ENCODE peak calls at places on chromosomes 1 and 21, in ten cellular contexts. One of them, this sample, is unnamed.

GRCh38 chr1:32870615-32871363 is at the start of gene FNDC5:
- DNase-seq in transverse colon: no peak
- DNase-seq in AG09309: no peak
- DNase-seq in body of pancreas: peak
- DNase-seq in dorsolateral prefrontal cortex: no peak
- DNase-seq in neural crest cell: peak
- DNase-seq in fibroblast of mammary gland: no peak
- DNase-seq in A549: no peak
- DNase-seq in AG10803: no peak
- DNase-seq in epithelial cell of proximal tubule: no peak
- DNase-seq in this sample: no peak

GRCh38 chr21:32741336-32741735 is 13.5 kb upstream of the SYNJ1 start:
- DNase-seq in transverse colon: no peak
- DNase-seq in AG09309: no peak
- DNase-seq in body of pancreas: no peak
- DNase-seq in dorsolateral prefrontal cortex: no peak
- DNase-seq in neural crest cell: no peak
- DNase-seq in fibroblast of mammary gland: no peak
- DNase-seq in A549: no peak
- DNase-seq in AG10803: no peak
- DNase-seq in epithelial cell of proximal tubule: no peak
- DNase-seq in this sample: no peak

GRCh38 chr1:238141295-238141694 is 250.6 kb upstream of the ZP4 start:
- DNase-seq in transverse colon: no peak
- DNase-seq in AG09309: no peak
- DNase-seq in body of pancreas: no peak
- DNase-seq in dorsolateral prefrontal cortex: no peak
- DNase-seq in neural crest cell: no peak
- DNase-seq in fibroblast of mammary gland: no peak
- DNase-seq in A549: no peak
- DNase-seq in AG10803: no peak
- DNase-seq in epithelial cell of proximal tubule: no peak
- DNase-seq in this sample: no peak

GRCh38 chr1:202162049-202162417 is 1.6 kb upstream of the PTPN7 start:
- DNase-seq in transverse colon: peak
- DNase-seq in AG09309: no peak
- DNase-seq in body of pancreas: no peak
- DNase-seq in dorsolateral prefrontal cortex: no peak
- DNase-seq in neural crest cell: no peak
- DNase-seq in fibroblast of mammary gland: no peak
- DNase-seq in A549: no peak
- DNase-seq in AG10803: no peak
- DNase-seq in epithelial cell of proximal tubule: no peak
- DNase-seq in this sample: no peak

GRCh38 chr1:153532769-153533599 is 2.8 kb downstream of the S100A6 start:
- DNase-seq in transverse colon: peak
- DNase-seq in AG09309: peak
- DNase-seq in body of pancreas: peak
- DNase-seq in dorsolateral prefrontal cortex: peak
- DNase-seq in neural crest cell: peak
- DNase-seq in fibroblast of mammary gland: peak
- DNase-seq in A549: peak
- DNase-seq in AG10803: peak
- DNase-seq in epithelial cell of proximal tubule: no peak
- DNase-seq in this sample: peak

GRCh38 chr1:9331558-9332346 is 39.1 kb downstream of the SPSB1 start:
- DNase-seq in transverse colon: peak
- DNase-seq in AG09309: no peak
- DNase-seq in body of pancreas: no peak
- DNase-seq in dorsolateral prefrontal cortex: no peak
- DNase-seq in neural crest cell: no peak
- DNase-seq in fibroblast of mammary gland: peak
- DNase-seq in A549: peak
- DNase-seq in AG10803: peak
- DNase-seq in epithelial cell of proximal tubule: no peak
- DNase-seq in this sample: no peak

GRCh38 chr1:202264300-202265075 is 70.9 kb downstream of the LGR6 start:
- DNase-seq in transverse colon: no peak
- DNase-seq in AG09309: no peak
- DNase-seq in body of pancreas: no peak
- DNase-seq in dorsolateral prefrontal cortex: peak
- DNase-seq in neural crest cell: no peak
- DNase-seq in fibroblast of mammary gland: no peak
- DNase-seq in A549: no peak
- DNase-seq in AG10803: peak
- DNase-seq in epithelial cell of proximal tubule: no peak
- DNase-seq in this sample: no peak

GRCh38 chr1:103266036-103266435 is 157.7 kb upstream of the COL11A1 start:
- DNase-seq in transverse colon: no peak
- DNase-seq in AG09309: no peak
- DNase-seq in body of pancreas: no peak
- DNase-seq in dorsolateral prefrontal cortex: no peak
- DNase-seq in neural crest cell: no peak
- DNase-seq in fibroblast of mammary gland: no peak
- DNase-seq in A549: no peak
- DNase-seq in AG10803: peak
- DNase-seq in epithelial cell of proximal tubule: no peak
- DNase-seq in this sample: peak

GRCh38 chr1:187264995-187265602 is 436.4 kb downstream of the PLA2G4A start:
- DNase-seq in transverse colon: no peak
- DNase-seq in AG09309: no peak
- DNase-seq in body of pancreas: peak
- DNase-seq in dorsolateral prefrontal cortex: peak
- DNase-seq in neural crest cell: peak
- DNase-seq in fibroblast of mammary gland: peak
- DNase-seq in A549: peak
- DNase-seq in AG10803: peak
- DNase-seq in epithelial cell of proximal tubule: peak
- DNase-seq in this sample: peak

DNA sequence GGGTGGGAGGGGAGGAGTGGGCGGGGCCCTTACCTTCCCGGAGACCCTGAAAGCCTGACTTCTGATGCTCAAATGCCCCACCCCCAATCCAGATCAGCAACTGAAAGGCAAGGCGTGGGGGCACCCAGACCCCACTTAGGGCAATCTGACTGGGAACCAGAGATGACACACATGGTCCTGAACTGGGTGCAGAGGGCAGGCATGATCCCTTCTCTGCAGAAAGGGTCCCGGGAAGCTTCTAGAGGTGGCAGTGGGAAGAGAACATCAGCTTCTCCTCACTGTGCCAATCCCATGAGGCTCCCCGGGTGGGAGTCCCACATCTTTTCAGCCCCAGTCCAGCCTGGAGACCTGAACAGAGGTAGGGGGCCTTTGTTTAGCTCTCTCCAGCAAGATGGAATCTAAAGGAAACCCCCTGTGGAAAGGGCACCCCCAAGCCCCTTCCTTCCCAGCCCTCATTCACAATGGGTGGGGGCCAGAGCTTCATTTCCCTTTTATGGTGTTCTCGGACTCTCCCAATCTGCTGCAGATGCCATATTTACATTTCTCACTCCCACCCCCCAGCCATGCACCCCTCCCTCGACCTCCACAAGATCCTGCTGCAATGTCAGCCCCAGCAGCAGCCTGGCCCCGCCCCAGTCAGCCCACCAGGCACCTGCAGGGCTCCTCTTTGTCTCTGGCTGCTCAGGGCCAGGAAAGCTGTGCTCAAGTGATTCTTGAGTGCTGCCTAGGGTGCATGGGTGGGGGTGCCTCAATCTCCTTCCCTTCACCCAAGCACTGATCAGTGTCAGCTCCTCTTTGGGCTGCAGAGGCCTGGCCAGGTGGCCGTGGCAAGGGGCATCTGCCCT is 2.0 kb downstream of the KIF21B start:
- DNase-seq in transverse colon: peak
- DNase-seq in AG09309: no peak
- DNase-seq in body of pancreas: no peak
- DNase-seq in dorsolateral prefrontal cortex: no peak
- DNase-seq in neural crest cell: no peak
- DNase-seq in fibroblast of mammary gland: no peak
- DNase-seq in A549: no peak
- DNase-seq in AG10803: no peak
- DNase-seq in epithelial cell of proximal tubule: no peak
- DNase-seq in this sample: no peak
- TF ChIP-seq CTCF in transverse colon: no peak
- TF ChIP-seq CTCF in AG09309: no peak
- TF ChIP-seq CTCF in body of pancreas: no peak
- TF ChIP-seq CTCF in dorsolateral prefrontal cortex: no peak
- TF ChIP-seq CTCF in neural crest cell: no peak
- TF ChIP-seq CTCF in fibroblast of mammary gland: no peak
- TF ChIP-seq CTCF in A549: no peak
- TF ChIP-seq CTCF in AG10803: no peak
- TF ChIP-seq CTCF in epithelial cell of proximal tubule: no peak
- TF ChIP-seq CTCF in this sample: no peak

GRCh38 chr1:46247433-46248121 is at the start of gene RAD54L:
- DNase-seq in transverse colon: peak
- DNase-seq in AG09309: peak
- DNase-seq in body of pancreas: peak
- DNase-seq in dorsolateral prefrontal cortex: peak
- DNase-seq in neural crest cell: peak
- DNase-seq in fibroblast of mammary gland: peak
- DNase-seq in A549: peak
- DNase-seq in AG10803: peak
- DNase-seq in epithelial cell of proximal tubule: peak
- DNase-seq in this sample: peak

GRCh38 chr1:46242918-46243317 is 4.6 kb upstream of the RAD54L start:
- DNase-seq in transverse colon: no peak
- DNase-seq in AG09309: no peak
- DNase-seq in body of pancreas: no peak
- DNase-seq in dorsolateral prefrontal cortex: no peak
- DNase-seq in neural crest cell: no peak
- DNase-seq in fibroblast of mammary gland: no peak
- DNase-seq in A549: no peak
- DNase-seq in AG10803: no peak
- DNase-seq in epithelial cell of proximal tubule: no peak
- DNase-seq in this sample: no peak

GRCh38 chr1:46246548-46247432 is 773 bp upstream of the RAD54L start:
- DNase-seq in transverse colon: peak
- DNase-seq in AG09309: no peak
- DNase-seq in body of pancreas: no peak
- DNase-seq in dorsolateral prefrontal cortex: peak
- DNase-seq in neural crest cell: no peak
- DNase-seq in fibroblast of mammary gland: peak
- DNase-seq in A549: peak
- DNase-seq in AG10803: peak
- DNase-seq in epithelial cell of proximal tubule: no peak
- DNase-seq in this sample: peak

GRCh38 chr1:46248122-46248920 is 758 bp downstream of the RAD54L start:
- DNase-seq in transverse colon: peak
- DNase-seq in AG09309: no peak
- DNase-seq in body of pancreas: peak
- DNase-seq in dorsolateral prefrontal cortex: no peak
- DNase-seq in neural crest cell: peak
- DNase-seq in fibroblast of mammary gland: peak
- DNase-seq in A549: peak
- DNase-seq in AG10803: no peak
- DNase-seq in epithelial cell of proximal tubule: no peak
- DNase-seq in this sample: no peak

DNA sequence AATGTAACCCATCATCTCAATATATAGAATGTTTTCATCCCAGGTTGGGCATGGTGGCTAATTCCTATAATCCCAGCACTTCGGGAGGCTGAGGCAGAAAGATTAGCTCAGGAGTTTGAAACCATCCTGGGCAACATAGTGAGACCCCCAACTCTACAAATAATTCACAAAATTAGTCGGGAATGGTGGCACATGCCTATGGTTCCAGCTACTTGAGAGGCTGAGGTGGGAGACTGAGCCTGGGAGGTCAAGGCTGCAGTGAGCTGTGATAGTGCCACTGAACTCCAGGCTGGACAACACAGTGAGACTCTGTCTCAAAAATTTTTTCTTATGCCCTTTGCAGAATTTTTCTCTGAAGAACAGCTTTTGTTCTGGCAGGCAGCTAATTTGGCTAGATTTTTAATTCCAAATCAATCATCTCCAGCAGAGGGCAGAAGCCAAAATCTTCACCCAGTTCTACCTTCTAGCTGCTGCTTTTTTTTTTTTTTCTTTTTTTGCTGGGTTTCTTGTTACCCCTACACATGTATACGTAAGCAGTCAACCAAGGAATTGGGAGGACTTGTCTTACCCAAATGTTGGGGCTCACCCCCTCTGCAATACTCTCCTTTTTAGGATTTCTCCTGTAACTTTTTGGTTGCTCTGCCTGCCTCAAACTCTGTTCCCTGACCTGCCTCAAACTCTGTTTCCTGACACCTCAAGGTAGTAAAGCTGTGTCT is 2.7 kb upstream of the RAD54L start:
- DNase-seq in transverse colon: no peak
- DNase-seq in AG09309: no peak
- DNase-seq in body of pancreas: no peak
- DNase-seq in dorsolateral prefrontal cortex: no peak
- DNase-seq in neural crest cell: no peak
- DNase-seq in fibroblast of mammary gland: peak
- DNase-seq in A549: peak
- DNase-seq in AG10803: peak
- DNase-seq in epithelial cell of proximal tubule: no peak
- DNase-seq in this sample: peak
- TF ChIP-seq CTCF in transverse colon: no peak
- TF ChIP-seq CTCF in AG09309: peak
- TF ChIP-seq CTCF in body of pancreas: no peak
- TF ChIP-seq CTCF in dorsolateral prefrontal cortex: peak
- TF ChIP-seq CTCF in neural crest cell: peak
- TF ChIP-seq CTCF in fibroblast of mammary gland: peak
- TF ChIP-seq CTCF in A549: peak
- TF ChIP-seq CTCF in AG10803: peak
- TF ChIP-seq CTCF in epithelial cell of proximal tubule: peak
- TF ChIP-seq CTCF in this sample: peak

GRCh38 chr1:239868117-239868516 is 223.6 kb upstream of the FMN2 start:
- DNase-seq in transverse colon: no peak
- DNase-seq in AG09309: no peak
- DNase-seq in body of pancreas: no peak
- DNase-seq in dorsolateral prefrontal cortex: no peak
- DNase-seq in neural crest cell: no peak
- DNase-seq in fibroblast of mammary gland: no peak
- DNase-seq in A549: no peak
- DNase-seq in AG10803: no peak
- DNase-seq in epithelial cell of proximal tubule: no peak
- DNase-seq in this sample: no peak
- TF ChIP-seq CTCF in transverse colon: no peak
- TF ChIP-seq CTCF in AG09309: no peak
- TF ChIP-seq CTCF in body of pancreas: no peak
- TF ChIP-seq CTCF in dorsolateral prefrontal cortex: peak
- TF ChIP-seq CTCF in neural crest cell: no peak
- TF ChIP-seq CTCF in fibroblast of mammary gland: no peak
- TF ChIP-seq CTCF in A549: no peak
- TF ChIP-seq CTCF in AG10803: no peak
- TF ChIP-seq CTCF in epithelial cell of proximal tubule: peak
- TF ChIP-seq CTCF in this sample: no peak

DNA sequence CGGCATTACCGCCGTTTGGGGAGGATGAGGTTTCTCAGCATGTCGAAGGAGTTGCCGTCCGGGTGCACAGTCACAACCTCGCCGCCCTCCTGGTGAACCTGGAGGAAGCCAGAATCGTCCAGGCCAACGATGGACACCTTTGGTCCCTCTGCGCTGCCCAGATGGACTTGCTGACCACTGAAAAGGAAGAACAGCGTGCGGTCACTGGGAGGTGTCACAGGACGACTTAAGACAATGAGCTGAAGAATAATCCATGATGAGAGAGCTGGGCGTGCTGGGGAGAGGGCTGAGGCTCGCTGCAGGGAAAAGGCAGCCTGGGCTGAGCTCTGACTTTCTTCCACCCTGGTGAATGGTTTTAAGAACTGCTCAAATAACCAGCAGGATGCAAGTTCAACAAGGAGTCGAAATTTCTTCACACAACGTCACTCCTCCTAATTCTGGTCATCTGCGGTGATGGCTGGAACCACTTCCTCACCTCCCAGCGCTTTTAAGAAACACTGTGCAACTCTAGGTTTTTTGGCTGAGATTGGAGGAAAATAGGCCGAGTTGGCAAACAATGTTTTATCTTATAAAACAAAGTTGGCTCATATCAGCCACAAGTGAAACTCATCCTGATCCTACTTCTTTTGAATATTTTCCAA is 55.4 kb downstream of the SIM2 start:
- DNase-seq in transverse colon: no peak
- DNase-seq in AG09309: no peak
- DNase-seq in body of pancreas: no peak
- DNase-seq in dorsolateral prefrontal cortex: no peak
- DNase-seq in neural crest cell: no peak
- DNase-seq in fibroblast of mammary gland: no peak
- DNase-seq in A549: no peak
- DNase-seq in AG10803: no peak
- DNase-seq in epithelial cell of proximal tubule: no peak
- DNase-seq in this sample: no peak
- TF ChIP-seq CTCF in transverse colon: no peak
- TF ChIP-seq CTCF in AG09309: no peak
- TF ChIP-seq CTCF in body of pancreas: no peak
- TF ChIP-seq CTCF in dorsolateral prefrontal cortex: no peak
- TF ChIP-seq CTCF in neural crest cell: no peak
- TF ChIP-seq CTCF in fibroblast of mammary gland: no peak
- TF ChIP-seq CTCF in A549: no peak
- TF ChIP-seq CTCF in AG10803: no peak
- TF ChIP-seq CTCF in epithelial cell of proximal tubule: no peak
- TF ChIP-seq CTCF in this sample: peak